ENCODE peak calls at places on chromosomes 13 and 19, in eight cellular contexts. One of them, this sample, is unnamed.
A peak's percentile ranks its signal among the peaks of the same experiment; 100 is the strongest.

GRCh38 chr19:8302734-8303133 is 5.4 kb downstream of the CD320 start:
- DNase-seq in type B pancreatic cell: peak; percentile 60
- DNase-seq in left ventricle myocardium inferior: no peak
- DNase-seq in pancreas: no peak
- DNase-seq in AG04449: no peak
- DNase-seq in endodermal cell: no peak
- DNase-seq in amygdala: no peak
- DNase-seq in mucosa of descending colon: no peak
- DNase-seq in this sample: no peak

GRCh38 chr19:10368101-10368803 is 12.1 kb downstream of the TYK2 start:
- DNase-seq in endodermal cell: peak; percentile 59
- DNase-seq in type B pancreatic cell: no peak
- DNase-seq in left ventricle myocardium inferior: no peak
- DNase-seq in pancreas: no peak
- DNase-seq in amygdala: no peak
- DNase-seq in mucosa of descending colon: no peak
- DNase-seq in AG04449: no peak
- DNase-seq in this sample: no peak

GRCh38 chr19:7512400-7512851 is 3.5 kb upstream of the ZNF358 start:
- DNase-seq in pancreas: no peak
- DNase-seq in AG04449: no peak
- DNase-seq in amygdala: no peak
- DNase-seq in endodermal cell: peak; percentile 68
- DNase-seq in type B pancreatic cell: no peak
- DNase-seq in left ventricle myocardium inferior: no peak
- DNase-seq in mucosa of descending colon: no peak
- DNase-seq in this sample: no peak

GRCh38 chr13:106176103-106176502 is 359.4 kb downstream of the EFNB2 start:
- DNase-seq in pancreas: no peak
- DNase-seq in left ventricle myocardium inferior: no peak
- DNase-seq in type B pancreatic cell: no peak
- DNase-seq in AG04449: peak; percentile 38
- DNase-seq in mucosa of descending colon: no peak
- DNase-seq in endodermal cell: no peak
- DNase-seq in amygdala: no peak
- DNase-seq in this sample: no peak

GRCh38 chr13:106291006-106291405 is 244.5 kb downstream of the EFNB2 start:
- DNase-seq in type B pancreatic cell: no peak
- DNase-seq in left ventricle myocardium inferior: no peak
- DNase-seq in pancreas: no peak
- DNase-seq in amygdala: no peak
- DNase-seq in mucosa of descending colon: no peak
- DNase-seq in AG04449: peak; percentile 12
- DNase-seq in endodermal cell: no peak
- DNase-seq in this sample: peak; percentile 73

GRCh38 chr19:38975214-38975860 is at the start of gene FBXO17:
- DNase-seq in AG04449: no peak
- DNase-seq in amygdala: no peak
- DNase-seq in pancreas: peak; percentile 52
- DNase-seq in endodermal cell: peak; percentile 85
- DNase-seq in left ventricle myocardium inferior: peak; percentile 52
- DNase-seq in type B pancreatic cell: peak; percentile 75
- DNase-seq in mucosa of descending colon: no peak
- DNase-seq in this sample: peak; percentile 63

GRCh38 chr13:33057019-33057785 is 41.0 kb downstream of the KL start:
- DNase-seq in mucosa of descending colon: no peak
- DNase-seq in endodermal cell: peak; percentile 77
- DNase-seq in amygdala: no peak
- DNase-seq in pancreas: no peak
- DNase-seq in left ventricle myocardium inferior: no peak
- DNase-seq in type B pancreatic cell: no peak
- DNase-seq in AG04449: no peak
- DNase-seq in this sample: peak; percentile 55

GRCh38 chr19:15463865-15464371 is 426 bp downstream of the RASAL3 start:
- DNase-seq in pancreas: no peak
- DNase-seq in endodermal cell: peak; percentile 70
- DNase-seq in left ventricle myocardium inferior: no peak
- DNase-seq in type B pancreatic cell: no peak
- DNase-seq in amygdala: no peak
- DNase-seq in mucosa of descending colon: peak; percentile 85
- DNase-seq in AG04449: no peak
- DNase-seq in this sample: no peak

GRCh38 chr19:13284929-13285928 is 135.0 kb downstream of the IER2 start:
- DNase-seq in endodermal cell: no peak
- DNase-seq in type B pancreatic cell: no peak
- DNase-seq in left ventricle myocardium inferior: no peak
- DNase-seq in amygdala: no peak
- DNase-seq in AG04449: no peak
- DNase-seq in pancreas: no peak
- DNase-seq in mucosa of descending colon: no peak
- DNase-seq in this sample: no peak

GRCh38 chr13:107867701-107868661 is 347.4 kb downstream of the LIG4 start:
- DNase-seq in AG04449: no peak
- DNase-seq in amygdala: peak; percentile 50
- DNase-seq in mucosa of descending colon: no peak
- DNase-seq in left ventricle myocardium inferior: no peak
- DNase-seq in endodermal cell: peak; percentile 89
- DNase-seq in type B pancreatic cell: peak; percentile 77
- DNase-seq in pancreas: peak; percentile 40
- DNase-seq in this sample: peak; percentile 71

GRCh38 chr13:76620036-76620435 is 266.2 kb downstream of the KCTD12 start:
- DNase-seq in pancreas: no peak
- DNase-seq in AG04449: no peak
- DNase-seq in amygdala: no peak
- DNase-seq in endodermal cell: no peak
- DNase-seq in left ventricle myocardium inferior: no peak
- DNase-seq in type B pancreatic cell: no peak
- DNase-seq in mucosa of descending colon: no peak
- DNase-seq in this sample: peak; percentile 82

GRCh38 chr19:37936166-37936565 is 29.2 kb downstream of the SIPA1L3 start:
- DNase-seq in pancreas: no peak
- DNase-seq in type B pancreatic cell: no peak
- DNase-seq in mucosa of descending colon: no peak
- DNase-seq in endodermal cell: no peak
- DNase-seq in left ventricle myocardium inferior: no peak
- DNase-seq in amygdala: no peak
- DNase-seq in AG04449: no peak
- DNase-seq in this sample: no peak

GRCh38 chr13:29721766-29722165 is 126.3 kb upstream of the SLC7A1 start:
- DNase-seq in endodermal cell: peak; percentile 34
- DNase-seq in AG04449: no peak
- DNase-seq in pancreas: no peak
- DNase-seq in left ventricle myocardium inferior: no peak
- DNase-seq in amygdala: no peak
- DNase-seq in type B pancreatic cell: no peak
- DNase-seq in mucosa of descending colon: no peak
- DNase-seq in this sample: no peak

GRCh38 chr13:98871727-98872126 is 106.1 kb downstream of the DOCK9 start:
- DNase-seq in mucosa of descending colon: no peak
- DNase-seq in left ventricle myocardium inferior: no peak
- DNase-seq in amygdala: no peak
- DNase-seq in type B pancreatic cell: no peak
- DNase-seq in AG04449: no peak
- DNase-seq in endodermal cell: no peak
- DNase-seq in pancreas: no peak
- DNase-seq in this sample: no peak

GRCh38 chr19:18704054-18704453 is 20.6 kb downstream of the CRTC1 start:
- DNase-seq in AG04449: no peak
- DNase-seq in mucosa of descending colon: no peak
- DNase-seq in type B pancreatic cell: no peak
- DNase-seq in amygdala: no peak
- DNase-seq in endodermal cell: no peak
- DNase-seq in left ventricle myocardium inferior: no peak
- DNase-seq in pancreas: no peak
- DNase-seq in this sample: no peak

GRCh38 chr13:75931116-75931515 is 295.0 kb downstream of the LMO7 start:
- DNase-seq in amygdala: no peak
- DNase-seq in endodermal cell: no peak
- DNase-seq in mucosa of descending colon: no peak
- DNase-seq in left ventricle myocardium inferior: no peak
- DNase-seq in pancreas: no peak
- DNase-seq in AG04449: peak; percentile 26
- DNase-seq in type B pancreatic cell: no peak
- DNase-seq in this sample: peak; percentile 10

GRCh38 chr13:113947321-113948033 is 26.4 kb downstream of the C13orf46 start:
- DNase-seq in AG04449: no peak
- DNase-seq in left ventricle myocardium inferior: peak; percentile 42
- DNase-seq in amygdala: no peak
- DNase-seq in mucosa of descending colon: no peak
- DNase-seq in pancreas: peak; percentile 66
- DNase-seq in type B pancreatic cell: no peak
- DNase-seq in endodermal cell: peak; percentile 74
- DNase-seq in this sample: peak; percentile 70

GRCh38 chr13:89212186-89212585 is 1541.0 kb downstream of the SLITRK5 start:
- DNase-seq in amygdala: no peak
- DNase-seq in type B pancreatic cell: no peak
- DNase-seq in AG04449: no peak
- DNase-seq in mucosa of descending colon: no peak
- DNase-seq in endodermal cell: no peak
- DNase-seq in left ventricle myocardium inferior: no peak
- DNase-seq in pancreas: no peak
- DNase-seq in this sample: no peak

GRCh38 chr19:2484178-2484937 is 8.4 kb downstream of the GADD45B start:
- DNase-seq in endodermal cell: no peak
- DNase-seq in AG04449: no peak
- DNase-seq in mucosa of descending colon: no peak
- DNase-seq in amygdala: no peak
- DNase-seq in type B pancreatic cell: no peak
- DNase-seq in left ventricle myocardium inferior: no peak
- DNase-seq in pancreas: no peak
- DNase-seq in this sample: no peak

GRCh38 chr19:19448238-19448544 is 42.7 kb downstream of the GATAD2A start:
- DNase-seq in AG04449: no peak
- DNase-seq in pancreas: no peak
- DNase-seq in left ventricle myocardium inferior: no peak
- DNase-seq in amygdala: no peak
- DNase-seq in endodermal cell: no peak
- DNase-seq in mucosa of descending colon: no peak
- DNase-seq in type B pancreatic cell: no peak
- DNase-seq in this sample: no peak

GRCh38 chr13:24662195-24663088 is 17.8 kb upstream of the ATP12A start:
- DNase-seq in mucosa of descending colon: no peak
- DNase-seq in endodermal cell: no peak
- DNase-seq in pancreas: no peak
- DNase-seq in AG04449: no peak
- DNase-seq in left ventricle myocardium inferior: no peak
- DNase-seq in amygdala: no peak
- DNase-seq in type B pancreatic cell: no peak
- DNase-seq in this sample: no peak

GRCh38 chr19:34222386-34222785 is 32.0 kb upstream of the GARRE1 start:
- DNase-seq in pancreas: no peak
- DNase-seq in endodermal cell: no peak
- DNase-seq in mucosa of descending colon: no peak
- DNase-seq in AG04449: no peak
- DNase-seq in amygdala: no peak
- DNase-seq in type B pancreatic cell: no peak
- DNase-seq in left ventricle myocardium inferior: no peak
- DNase-seq in this sample: no peak

GRCh38 chr13:114022309-114022669 is 48.4 kb upstream of the C13orf46 start:
- DNase-seq in left ventricle myocardium inferior: no peak
- DNase-seq in amygdala: no peak
- DNase-seq in type B pancreatic cell: no peak
- DNase-seq in pancreas: no peak
- DNase-seq in endodermal cell: no peak
- DNase-seq in mucosa of descending colon: no peak
- DNase-seq in AG04449: no peak
- DNase-seq in this sample: no peak

GRCh38 chr13:47908200-47908902 is 92.7 kb downstream of the SUCLA2 start:
- DNase-seq in type B pancreatic cell: no peak
- DNase-seq in AG04449: no peak
- DNase-seq in left ventricle myocardium inferior: no peak
- DNase-seq in endodermal cell: no peak
- DNase-seq in amygdala: no peak
- DNase-seq in pancreas: no peak
- DNase-seq in mucosa of descending colon: no peak
- DNase-seq in this sample: peak; percentile 94

GRCh38 chr19:45632468-45633196 is 6.6 kb downstream of the EML2 start:
- DNase-seq in left ventricle myocardium inferior: peak; percentile 70
- DNase-seq in type B pancreatic cell: peak; percentile 83
- DNase-seq in endodermal cell: peak; percentile 98
- DNase-seq in amygdala: no peak
- DNase-seq in pancreas: peak; percentile 74
- DNase-seq in mucosa of descending colon: peak; percentile 72
- DNase-seq in AG04449: peak; percentile 59
- DNase-seq in this sample: peak; percentile 81

GRCh38 chr19:56701895-56702294 is 30.3 kb upstream of the ZNF835 start:
- DNase-seq in pancreas: no peak
- DNase-seq in endodermal cell: no peak
- DNase-seq in amygdala: no peak
- DNase-seq in AG04449: no peak
- DNase-seq in type B pancreatic cell: no peak
- DNase-seq in mucosa of descending colon: no peak
- DNase-seq in left ventricle myocardium inferior: no peak
- DNase-seq in this sample: no peak

GRCh38 chr13:100789025-100789424 is 114.4 kb upstream of the TMTC4 start:
- DNase-seq in type B pancreatic cell: no peak
- DNase-seq in AG04449: no peak
- DNase-seq in left ventricle myocardium inferior: no peak
- DNase-seq in pancreas: no peak
- DNase-seq in endodermal cell: no peak
- DNase-seq in mucosa of descending colon: no peak
- DNase-seq in amygdala: no peak
- DNase-seq in this sample: no peak

GRCh38 chr19:2949939-2950285 is 5.1 kb upstream of the ZNF77 start:
- DNase-seq in amygdala: no peak
- DNase-seq in left ventricle myocardium inferior: no peak
- DNase-seq in mucosa of descending colon: no peak
- DNase-seq in AG04449: no peak
- DNase-seq in endodermal cell: no peak
- DNase-seq in pancreas: no peak
- DNase-seq in type B pancreatic cell: no peak
- DNase-seq in this sample: peak; percentile 53

GRCh38 chr19:12237143-12237839 is 57.4 kb downstream of the ZNF44 start:
- DNase-seq in endodermal cell: no peak
- DNase-seq in pancreas: no peak
- DNase-seq in type B pancreatic cell: no peak
- DNase-seq in AG04449: no peak
- DNase-seq in left ventricle myocardium inferior: no peak
- DNase-seq in mucosa of descending colon: no peak
- DNase-seq in amygdala: no peak
- DNase-seq in this sample: no peak

GRCh38 chr13:51920786-51921185 is 59.0 kb downstream of the CCDC70 start:
- DNase-seq in pancreas: no peak
- DNase-seq in mucosa of descending colon: no peak
- DNase-seq in AG04449: no peak
- DNase-seq in endodermal cell: no peak
- DNase-seq in amygdala: no peak
- DNase-seq in left ventricle myocardium inferior: no peak
- DNase-seq in type B pancreatic cell: no peak
- DNase-seq in this sample: no peak

GRCh38 chr19:54609356-54609791 is 15.9 kb downstream of the LILRA1 start:
- DNase-seq in type B pancreatic cell: no peak
- DNase-seq in mucosa of descending colon: no peak
- DNase-seq in left ventricle myocardium inferior: no peak
- DNase-seq in AG04449: no peak
- DNase-seq in amygdala: no peak
- DNase-seq in endodermal cell: no peak
- DNase-seq in pancreas: no peak
- DNase-seq in this sample: no peak

GRCh38 chr13:97282705-97283104 is 60.6 kb downstream of the MBNL2 start:
- DNase-seq in pancreas: no peak
- DNase-seq in type B pancreatic cell: no peak
- DNase-seq in amygdala: no peak
- DNase-seq in left ventricle myocardium inferior: no peak
- DNase-seq in mucosa of descending colon: no peak
- DNase-seq in endodermal cell: no peak
- DNase-seq in AG04449: no peak
- DNase-seq in this sample: no peak

GRCh38 chr19:1923319-1923718 is 17.7 kb upstream of the CSNK1G2 start:
- DNase-seq in type B pancreatic cell: no peak
- DNase-seq in amygdala: no peak
- DNase-seq in mucosa of descending colon: no peak
- DNase-seq in pancreas: no peak
- DNase-seq in endodermal cell: no peak
- DNase-seq in left ventricle myocardium inferior: no peak
- DNase-seq in AG04449: no peak
- DNase-seq in this sample: no peak

GRCh38 chr13:22220186-22221160 is 549.6 kb downstream of the FGF9 start:
- DNase-seq in AG04449: no peak
- DNase-seq in left ventricle myocardium inferior: no peak
- DNase-seq in endodermal cell: no peak
- DNase-seq in type B pancreatic cell: no peak
- DNase-seq in pancreas: no peak
- DNase-seq in mucosa of descending colon: peak; percentile 64
- DNase-seq in amygdala: no peak
- DNase-seq in this sample: no peak